ENCODE peak calls at places on chromosome 17, in six cellular contexts. S is GM12878, F is SK-N-SH, V is K562, K is HCT116, Z is H1. L is an unnamed sample.
A peak's percentile ranks its signal among the peaks of the same experiment; 100 is the strongest.

GRCh38 chr17:57578608-57578990 is 166.5 kb downstream of the CCDC182 start:
- DNase-seq in S (peak; percentile 23), F (no peak), V (no peak), K (no peak), Z (no peak), L (no peak)

GRCh38 chr17:40346061-40346767 is 18.3 kb downstream of the GJD3 start:
- DNase-seq in S (no peak), F (no peak), V (no peak), K (no peak), Z (no peak), L (no peak)

GRCh38 chr17:47802341-47803022 is 19.1 kb downstream of the OSBPL7 start:
- DNase-seq in S (no peak), F (peak; percentile 90), V (peak; percentile 68), K (peak; percentile 68), Z (peak; percentile 74), L (peak; percentile 92)

GRCh38 chr17:18967806-18968744 is 16.1 kb downstream of the SLC5A10 start:
- DNase-seq in S (no peak), F (no peak), V (peak; percentile 29), K (no peak), Z (no peak), L (no peak)

GRCh38 chr17:42655528-42655927 is 3.6 kb upstream of the TUBG2 start:
- DNase-seq in S (no peak), F (no peak), V (no peak), K (no peak), Z (no peak), L (no peak)

GRCh38 chr17:39769974-39770587 is 32.3 kb downstream of the GRB7 start:
- DNase-seq in S (peak; percentile 84), F (no peak), V (no peak), K (peak; percentile 63), Z (no peak), L (peak; percentile 83)

GRCh38 chr17:21125862-21126261 is 902 bp upstream of the DHRS7B start:
- DNase-seq in S (no peak), F (no peak), V (no peak), K (no peak), Z (no peak), L (no peak)

GRCh38 chr17:57442914-57443571 is 186.7 kb downstream of the MSI2 start:
- DNase-seq in S (no peak), F (no peak), V (no peak), K (no peak), Z (no peak), L (no peak)

GRCh38 chr17:82330322-82331239 is 3.0 kb downstream of the SECTM1 start:
- DNase-seq in S (no peak), F (peak; percentile 99), V (no peak), K (no peak), Z (no peak), L (no peak)

GRCh38 chr17:27895110-27895895 is 2.1 kb upstream of the LYRM9 start:
- DNase-seq in S (no peak), F (no peak), V (no peak), K (no peak), Z (no peak), L (no peak)

GRCh38 chr17:15263680-15264079 is 1.4 kb downstream of the PMP22 start:
- DNase-seq in S (no peak), F (no peak), V (no peak), K (no peak), Z (no peak), L (no peak)

GRCh38 chr17:14859521-14859920 is 405.6 kb downstream of the PMP22 start:
- DNase-seq in S (no peak), F (no peak), V (no peak), K (no peak), Z (no peak), L (no peak)

GRCh38 chr17:4557626-4558310 is 2.6 kb upstream of the MYBBP1A start:
- DNase-seq in S (no peak), F (no peak), V (no peak), K (no peak), Z (no peak), L (no peak)

GRCh38 chr17:66665194-66665593 is 169.7 kb upstream of the CACNG5 start:
- DNase-seq in S (no peak), F (no peak), V (no peak), K (no peak), Z (no peak), L (no peak)

GRCh38 chr17:15263206-15263579 is 1.9 kb downstream of the PMP22 start:
- DNase-seq in S (no peak), F (peak; percentile 72), V (no peak), K (no peak), Z (no peak), L (no peak)

GRCh38 chr17:17763136-17763535 is 73.7 kb downstream of the SREBF1 start:
- DNase-seq in S (no peak), F (no peak), V (no peak), K (no peak), Z (no peak), L (no peak)

GRCh38 chr17:18026408-18026776 is 12.6 kb downstream of the ATPAF2 start:
- DNase-seq in S (no peak), F (peak; percentile 68), V (no peak), K (no peak), Z (no peak), L (no peak)

GRCh38 chr17:37089998-37090397 is 141.2 kb downstream of the AATF start:
- DNase-seq in S (peak; percentile 23), F (no peak), V (no peak), K (no peak), Z (no peak), L (no peak)

GRCh38 chr17:148757-149156 is 11.4 kb downstream of the SCGB1C2 start:
- DNase-seq in S (no peak), F (no peak), V (no peak), K (no peak), Z (no peak), L (no peak)

GRCh38 chr17:145671-146541 is 8.5 kb downstream of the SCGB1C2 start:
- DNase-seq in S (no peak), F (no peak), V (no peak), K (no peak), Z (peak; percentile 45), L (no peak)

GRCh38 chr17:146546-146945 is 9.2 kb downstream of the SCGB1C2 start:
- DNase-seq in S (no peak), F (no peak), V (no peak), K (no peak), Z (no peak), L (no peak)

GRCh38 chr17:147796-148740 is 10.7 kb downstream of the SCGB1C2 start:
- DNase-seq in S (no peak), F (no peak), V (no peak), K (no peak), Z (peak; percentile 32), L (no peak)

DNA sequence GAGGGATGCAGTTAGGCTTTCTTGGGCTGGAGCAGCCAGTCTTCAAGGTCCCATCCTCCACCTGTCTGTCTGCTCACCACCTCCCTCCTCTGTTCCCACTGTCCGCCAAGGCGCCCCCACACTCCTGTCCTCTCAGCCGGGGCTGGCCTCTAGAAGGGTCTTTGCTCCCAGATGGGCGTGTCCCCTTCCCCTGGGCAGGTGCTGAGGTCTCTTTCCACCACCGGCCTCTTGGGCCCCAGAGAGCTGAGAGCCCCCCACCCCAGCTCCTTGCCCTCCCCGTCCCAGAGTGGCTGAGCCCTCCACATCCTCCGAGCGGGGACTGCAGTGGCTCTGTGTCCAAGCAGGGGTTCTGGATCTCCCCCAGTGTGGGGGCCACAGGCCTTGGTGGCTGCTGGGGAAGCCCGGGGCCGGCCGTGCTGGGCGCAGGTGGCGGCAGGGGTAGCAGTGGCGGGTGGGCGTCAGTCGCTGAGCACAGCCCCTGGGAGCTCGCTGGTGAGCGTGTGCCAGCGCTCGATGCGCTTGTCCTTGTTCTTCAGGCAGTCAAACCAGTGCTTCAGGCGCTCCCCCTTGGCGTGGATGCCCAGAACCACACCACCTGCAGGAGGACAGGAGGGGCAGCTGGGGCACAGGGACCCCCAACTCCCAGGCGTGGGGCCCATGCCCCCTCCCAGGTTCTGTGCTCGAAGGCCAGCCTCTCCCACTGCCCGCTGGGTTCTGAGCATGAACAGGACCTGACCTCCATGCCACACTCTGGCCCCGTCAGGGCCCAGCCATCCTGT is 9.8 kb downstream of the SCGB1C2 start:
- DNase-seq in S (no peak), F (no peak), V (no peak), K (no peak), Z (peak; percentile 34), L (no peak)
- TF ChIP-seq JUND in S (no peak), F (no peak), V (no peak), K (no peak), Z (no peak), L (no peak)

DNA sequence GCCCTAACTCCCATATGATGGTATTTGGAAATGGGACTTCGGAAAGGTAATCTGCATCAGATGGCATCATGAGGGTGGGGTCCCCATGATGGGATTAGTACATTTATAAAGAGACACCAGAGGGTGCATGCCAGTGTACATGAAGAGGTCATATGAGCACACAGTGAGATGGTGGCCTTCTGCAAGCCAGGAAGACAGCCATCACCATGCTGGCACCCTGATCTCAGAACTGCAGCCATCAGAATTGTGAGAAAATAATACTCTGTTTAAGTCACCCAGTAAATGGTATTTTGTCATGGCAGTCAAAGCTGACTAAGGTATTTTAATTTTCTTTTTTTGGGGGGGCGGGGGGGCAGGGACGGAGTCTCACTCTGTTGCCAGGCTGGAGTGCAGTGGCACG is 47.1 kb upstream of the ABCA10 start:
- DNase-seq in S (no peak), F (no peak), V (no peak), K (no peak), Z (no peak), L (no peak)
- TF ChIP-seq JUND in S (no peak), F (no peak), V (no peak), K (no peak), Z (no peak), L (no peak)

GRCh38 chr17:61133853-61134252 is 265.8 kb upstream of the TBX2 start:
- DNase-seq in S (no peak), F (no peak), V (no peak), K (no peak), Z (no peak), L (no peak)
- TF ChIP-seq JUND in S (no peak), F (no peak), V (no peak), K (no peak), Z (no peak), L (no peak)

GRCh38 chr17:32264140-32264799 is 1.4 kb upstream of the RHBDL3 start:
- DNase-seq in S (no peak), F (no peak), V (no peak), K (no peak), Z (no peak), L (no peak)
- TF ChIP-seq JUND in S (no peak), F (no peak), V (no peak), K (no peak), Z (no peak), L (no peak)

L was measured in T47D.